ENCODE peak calls at places on chromosomes 12 and 14, in four cellular contexts. C is psoas muscle, I is fibroblast of lung, S is brain microvascular endothelial cell. M is an unnamed sample.

GRCh38 chr12:51926718-51927117 is 19.4 kb downstream of the ACVRL1 start:
- DNase-seq in C (no peak), I (peak), S (peak), M (no peak)

GRCh38 chr12:16036073-16036472 is 124.9 kb downstream of the DERA start:
- DNase-seq in C (no peak), I (no peak), S (no peak), M (no peak)

GRCh38 chr12:11885261-11886038 is 185.3 kb upstream of the BCL2L14 start:
- DNase-seq in C (no peak), I (peak), S (peak), M (peak)

GRCh38 chr14:64611358-64612020 is 61.7 kb downstream of the PPP1R36 start:
- DNase-seq in C (no peak), I (peak), S (no peak), M (peak)

GRCh38 chr14:28356819-28357218 is 409.8 kb upstream of the FOXG1 start:
- DNase-seq in C (no peak), I (no peak), S (no peak), M (no peak)

GRCh38 chr12:647713-648085 is 15.5 kb downstream of the NINJ2 start:
- DNase-seq in C (no peak), I (no peak), S (no peak), M (no peak)

GRCh38 chr14:61476737-61477410 is 155.5 kb downstream of the PRKCH start:
- DNase-seq in C (no peak), I (peak), S (peak), M (peak)

GRCh38 chr12:63238892-63239291 is 87.9 kb upstream of the AVPR1A start:
- DNase-seq in C (no peak), I (no peak), S (peak), M (no peak)

GRCh38 chr14:70955543-70956480 is 48.6 kb downstream of the PCNX1 start:
- DNase-seq in C (no peak), I (peak), S (peak), M (no peak)

GRCh38 chr12:79933580-79934264 is 1.2 kb downstream of the PPP1R12A start:
- DNase-seq in C (no peak), I (peak), S (peak), M (no peak)

GRCh38 chr14:69924181-69924580 is 45.0 kb downstream of the SMOC1 start:
- DNase-seq in C (no peak), I (no peak), S (no peak), M (no peak)

GRCh38 chr12:953776-954175 is 4.3 kb upstream of the RAD52 start:
- DNase-seq in C (no peak), I (peak), S (peak), M (peak)

GRCh38 chr12:2640709-2641108 is 154.1 kb upstream of the FKBP4 start:
- DNase-seq in C (peak), I (peak), S (peak), M (peak)

GRCh38 chr12:45725631-45726593 is 3.6 kb upstream of the ARID2 start:
- DNase-seq in C (no peak), I (peak), S (peak), M (no peak)

GRCh38 chr12:59173696-59174095 is 253.4 kb upstream of the LRIG3 start:
- DNase-seq in C (no peak), I (peak), S (no peak), M (no peak)

GRCh38 chr12:54654926-54655325 is 6.8 kb upstream of the DCD start:
- DNase-seq in C (no peak), I (no peak), S (no peak), M (no peak)

GRCh38 chr14:64745511-64746041 is 41.4 kb downstream of the PLEKHG3 start:
- DNase-seq in C (no peak), I (peak), S (peak), M (no peak)

GRCh38 chr14:73472182-73473114 is 14.1 kb upstream of the NUMB start:
- DNase-seq in C (no peak), I (peak), S (no peak), M (no peak)

GRCh38 chr12:125151284-125151683 is 86.0 kb downstream of the AACS start:
- DNase-seq in C (no peak), I (no peak), S (no peak), M (no peak)

GRCh38 chr14:51517116-51517515 is 134.6 kb upstream of the FRMD6 start:
- DNase-seq in C (no peak), I (peak), S (no peak), M (no peak)

GRCh38 chr12:54135621-54136027 is 53.2 kb downstream of the SMUG1 start:
- DNase-seq in C (no peak), I (no peak), S (no peak), M (no peak)

GRCh38 chr14:102272392-102272791 is 32.6 kb downstream of the MOK start:
- DNase-seq in C (no peak), I (no peak), S (no peak), M (no peak)

GRCh38 chr12:77256924-77257323 is 191.6 kb upstream of the E2F7 start:
- DNase-seq in C (no peak), I (peak), S (no peak), M (no peak)

GRCh38 chr12:264269-264668 is 1.6 kb upstream of the SLC6A13 start:
- DNase-seq in C (no peak), I (no peak), S (no peak), M (no peak)

GRCh38 chr12:68958337-68958736 is 25.4 kb upstream of the CPM start:
- DNase-seq in C (no peak), I (no peak), S (no peak), M (no peak)

GRCh38 chr14:68814376-68815287 is 21.8 kb upstream of the ZFP36L1 start:
- DNase-seq in C (no peak), I (peak), S (no peak), M (no peak)

GRCh38 chr14:32343926-32344430 is 14.9 kb downstream of the AKAP6 start:
- DNase-seq in C (no peak), I (no peak), S (no peak), M (no peak)

GRCh38 chr14:64721391-64721791 is 17.2 kb downstream of the PLEKHG3 start:
- DNase-seq in C (peak), I (no peak), S (no peak), M (peak)

DNA sequence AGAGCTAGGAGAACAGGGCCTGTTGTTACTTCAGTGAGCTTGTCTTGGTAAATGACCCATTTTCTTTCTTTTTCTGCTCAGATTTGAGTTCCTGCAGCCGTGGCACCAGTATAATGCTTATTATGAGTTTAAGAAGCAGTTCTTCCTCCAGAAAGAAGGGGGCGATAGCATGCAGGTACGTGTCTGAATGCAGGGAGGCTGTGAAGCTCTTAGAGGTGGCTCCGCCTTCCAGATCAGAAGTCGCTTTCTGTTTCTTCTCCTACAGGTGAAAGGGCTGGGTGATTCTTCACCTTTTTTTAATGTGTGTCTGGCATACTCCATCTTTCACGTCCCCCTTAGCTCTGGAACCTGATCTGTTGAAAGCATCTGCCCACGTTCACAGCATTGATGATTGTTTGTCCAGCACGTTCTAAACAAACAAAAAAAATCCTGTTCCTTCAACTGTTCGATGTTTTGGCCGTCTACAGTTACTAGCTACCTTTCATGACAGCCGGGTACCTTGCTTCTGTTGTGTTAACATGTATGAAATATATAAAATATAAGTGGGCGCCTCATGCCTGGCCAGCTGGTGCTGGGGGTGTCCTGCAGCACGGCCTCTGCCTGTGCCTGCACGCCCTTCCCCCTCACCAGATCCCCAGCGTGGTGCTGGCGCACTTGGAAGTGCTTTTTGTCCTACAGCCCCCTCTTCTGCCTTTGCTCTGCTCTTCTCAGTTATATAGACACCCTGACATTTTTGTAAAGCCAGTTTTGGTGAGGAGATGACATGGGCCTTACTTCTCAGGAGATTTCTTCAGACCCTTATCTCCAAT is 44.6 kb downstream of the SFSWAP start:
- DNase-seq in C (no peak), I (peak), S (peak), M (no peak)
- TF ChIP-seq CTCF in C (peak), I (no peak), S (peak), M (peak)

GRCh38 chr12:72368719-72369505 is 96.7 kb downstream of the TRHDE start:
- DNase-seq in C (no peak), I (peak), S (no peak), M (no peak)

GRCh38 chr12:72365151-72365550 is 93.0 kb downstream of the TRHDE start:
- DNase-seq in C (no peak), I (peak), S (no peak), M (no peak)

GRCh38 chr12:72366255-72366654 is 94.1 kb downstream of the TRHDE start:
- DNase-seq in C (no peak), I (no peak), S (no peak), M (no peak)

GRCh38 chr12:72369560-72369959 is 97.4 kb downstream of the TRHDE start:
- DNase-seq in C (no peak), I (peak), S (no peak), M (no peak)

DNA sequence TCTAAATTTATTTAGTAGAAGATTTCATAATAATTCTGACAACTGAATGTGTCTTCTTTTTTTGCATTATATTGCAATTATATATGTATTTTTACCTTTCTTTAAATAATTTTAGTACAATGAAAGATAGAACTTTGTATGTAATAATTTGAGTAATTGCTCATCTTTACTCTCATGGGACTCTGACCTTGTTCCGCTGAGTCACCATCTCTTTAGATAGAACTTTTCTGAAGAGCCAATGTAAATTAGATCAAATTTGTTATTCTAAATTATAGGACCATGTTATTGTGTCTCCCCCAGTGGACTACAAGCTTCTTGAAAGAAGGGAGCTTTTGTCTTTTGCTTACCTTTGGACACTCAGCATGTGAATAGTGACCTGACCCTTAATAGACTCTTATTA is 96.1 kb downstream of the TRHDE start:
- DNase-seq in C (no peak), I (no peak), S (no peak), M (no peak)
- TF ChIP-seq CTCF in C (no peak), I (no peak), S (no peak), M (no peak)

GRCh38 chr12:65232490-65233077 is 45.9 kb upstream of the MSRB3 start:
- DNase-seq in C (no peak), I (peak), S (no peak), M (peak)
- TF ChIP-seq CTCF in C (peak), I (no peak), S (no peak), M (peak)

DNA sequence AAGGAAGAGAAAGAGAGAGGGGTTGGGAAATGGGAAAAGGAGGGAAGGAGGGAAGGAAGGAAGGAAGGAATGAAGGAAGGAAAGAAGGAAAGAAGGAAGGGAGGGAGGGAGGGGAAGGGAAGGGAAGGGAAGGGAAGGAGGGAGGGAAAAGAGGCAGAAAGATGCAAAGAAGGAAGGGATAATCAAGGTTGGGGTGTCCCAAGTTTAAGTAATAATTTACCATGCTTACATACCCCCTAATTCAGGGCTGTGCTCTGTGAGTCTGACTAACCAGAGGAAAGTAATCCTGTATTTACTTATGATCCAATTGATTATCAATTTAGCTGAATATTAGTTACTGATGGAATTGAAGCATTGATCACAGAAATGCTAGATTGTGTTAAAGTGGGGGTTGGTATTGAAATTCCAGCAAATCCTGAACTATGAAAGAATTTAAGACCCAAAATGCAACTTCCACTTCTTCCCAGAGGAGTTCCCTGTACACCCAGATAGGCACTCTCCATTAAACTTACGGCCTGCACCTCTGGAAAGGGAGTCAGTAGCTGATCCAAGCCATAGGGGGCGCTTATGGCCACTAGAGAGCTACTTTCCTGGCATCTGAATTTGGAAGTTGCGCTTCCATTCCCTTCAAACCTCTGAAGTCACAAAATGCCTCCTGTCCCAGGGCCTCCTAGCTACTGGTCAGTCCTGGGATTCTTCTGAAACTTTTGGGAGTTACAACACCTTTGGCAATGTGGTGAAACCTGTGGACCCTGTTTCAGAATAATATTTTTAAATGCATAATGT is 162.7 kb upstream of the PWP1 start:
- DNase-seq in C (no peak), I (no peak), S (no peak), M (no peak)
- TF ChIP-seq CTCF in C (no peak), I (peak), S (peak), M (no peak)